ENCODE peak calls at places on chromosomes 3 and 15, in six cellular contexts. O is SK-N-SH, R is naive B cell, P is hepatocyte, N is left lung, L is NB4. U is an unnamed sample.

GRCh38 chr3:17742092-17742836 is at the start of gene TBC1D5:
- DNase-seq in R (peak; percentile 93), N (peak; percentile 99), P (peak; percentile 99), O (peak; percentile 87), L (peak; percentile 98), U (peak; percentile 98)

GRCh38 chr3:94420941-94421340 is 358.1 kb downstream of the NSUN3 start:
- DNase-seq in N (no peak), O (no peak), P (no peak), L (no peak), R (no peak), U (no peak)

GRCh38 chr3:158794936-158795518 is 6.8 kb upstream of the MFSD1 start:
- DNase-seq in N (no peak), P (peak; percentile 54), L (peak; percentile 65), O (peak; percentile 20), R (no peak), U (peak; percentile 35)

GRCh38 chr15:77749236-77749997 is 116.7 kb upstream of the LINGO1 start:
- DNase-seq in P (no peak), O (no peak), L (peak; percentile 21), R (no peak), N (peak; percentile 39), U (no peak)

GRCh38 chr3:44468572-44469520 is 8.6 kb downstream of the ZNF445 start:
- DNase-seq in O (no peak), R (no peak), L (peak; percentile 22), P (no peak), N (no peak), U (no peak)

GRCh38 chr3:13492976-13493866 is 13.1 kb downstream of the HDAC11 start:
- DNase-seq in P (no peak), N (no peak), L (no peak), R (no peak), O (no peak), U (no peak)

GRCh38 chr3:149452036-149452435 is 22.5 kb upstream of the TM4SF4 start:
- DNase-seq in P (no peak), L (no peak), O (no peak), R (no peak), N (peak; percentile 22), U (no peak)

GRCh38 chr3:60363817-60364216 is 887.4 kb downstream of the FHIT start:
- DNase-seq in O (no peak), N (no peak), L (no peak), R (no peak), P (no peak), U (peak; percentile 3)

GRCh38 chr3:188807002-188807401 is 364.8 kb upstream of the TPRG1 start:
- DNase-seq in R (no peak), P (no peak), O (no peak), L (no peak), N (no peak), U (no peak)

GRCh38 chr3:78919021-78919755 is 848.6 kb downstream of the ROBO1 start:
- DNase-seq in R (no peak), L (no peak), P (peak; percentile 64), O (no peak), N (no peak), U (no peak)

GRCh38 chr15:96177279-96177678 is 153.2 kb upstream of the NR2F2 start:
- DNase-seq in L (no peak), N (no peak), R (no peak), O (no peak), P (no peak), U (no peak)

GRCh38 chr15:73771380-73772095 is 18.4 kb upstream of the INSYN1 start:
- DNase-seq in N (no peak), P (no peak), O (no peak), R (no peak), L (no peak), U (no peak)

GRCh38 chr3:138729279-138729678 is 105.4 kb downstream of the PIK3CB start:
- DNase-seq in R (no peak), O (no peak), N (no peak), L (no peak), P (no peak), U (no peak)

GRCh38 chr15:70252056-70252935 is 154.6 kb upstream of the TLE3 start:
- DNase-seq in L (no peak), R (no peak), O (peak; percentile 70), N (no peak), P (no peak), U (peak; percentile 36)

GRCh38 chr3:53046171-53047170 is 598 bp upstream of the SFMBT1 start:
- DNase-seq in L (peak; percentile 51), O (peak; percentile 87), N (peak; percentile 88), R (peak; percentile 81), P (peak; percentile 72), U (peak; percentile 48)

GRCh38 chr3:82739390-82739789 is 977.9 kb upstream of the GBE1 start:
- DNase-seq in R (no peak), L (no peak), O (no peak), P (no peak), N (no peak), U (no peak)

GRCh38 chr3:24145481-24145880 is 200.4 kb downstream of the NR1D2 start:
- DNase-seq in O (no peak), R (no peak), N (no peak), P (no peak), L (no peak), U (peak; percentile 28)

GRCh38 chr3:190101320-190102117 is 19.2 kb downstream of the P3H2 start:
- DNase-seq in L (no peak), R (no peak), P (no peak), N (no peak), O (no peak), U (no peak)

GRCh38 chr3:14537590-14538450 is 2.3 kb downstream of the GRIP2 start:
- DNase-seq in R (no peak), N (no peak), L (peak; percentile 41), P (no peak), O (peak; percentile 75), U (no peak)

GRCh38 chr15:60096157-60096556 is 92.0 kb downstream of the FOXB1 start:
- DNase-seq in N (no peak), L (no peak), P (no peak), R (no peak), O (no peak), U (no peak)

GRCh38 chr3:126971891-126972351 is 11.0 kb upstream of the PLXNA1 start:
- DNase-seq in R (no peak), P (no peak), L (peak; percentile 39), O (peak; percentile 83), N (peak; percentile 78), U (no peak)

GRCh38 chr15:40115670-40116093 is 7.0 kb upstream of the BMF start:
- DNase-seq in O (no peak), N (peak; percentile 87), P (no peak), L (peak; percentile 97), R (peak; percentile 82), U (no peak)

GRCh38 chr15:45378149-45378912 is at the start of gene GATM:
- DNase-seq in R (peak; percentile 70), N (peak; percentile 91), L (peak; percentile 38), O (peak; percentile 93), P (peak; percentile 91), U (peak; percentile 76)

GRCh38 chr15:90763700-90764099 is 46.6 kb downstream of the BLM start:
- DNase-seq in R (no peak), L (no peak), O (no peak), N (no peak), P (no peak), U (no peak)

GRCh38 chr3:187567026-187567425 is 103.2 kb downstream of the SST start:
- DNase-seq in L (no peak), P (no peak), R (no peak), O (no peak), N (no peak), U (no peak)

GRCh38 chr3:45473841-45474240 is 85.5 kb downstream of the LARS2 start:
- DNase-seq in P (no peak), O (no peak), R (no peak), L (no peak), N (no peak), U (no peak)

GRCh38 chr15:81108427-81108826 is 25.6 kb upstream of the CFAP161 start:
- DNase-seq in P (no peak), L (peak; percentile 25), R (no peak), N (no peak), O (peak; percentile 29), U (no peak)

GRCh38 chr3:33273628-33274027 is 3.6 kb upstream of the FBXL2 start:
- DNase-seq in R (no peak), L (no peak), N (no peak), P (no peak), O (no peak), U (no peak)

GRCh38 chr3:140686948-140687347 is 9.1 kb downstream of the TRIM42 start:
- DNase-seq in O (no peak), R (no peak), P (no peak), L (no peak), N (no peak), U (no peak)

GRCh38 chr3:14431928-14432834 is 29.8 kb downstream of the SLC6A6 start:
- DNase-seq in R (peak; percentile 91), L (peak; percentile 96), O (peak; percentile 77), P (peak; percentile 93), N (peak; percentile 98), U (peak; percentile 96)

GRCh38 chr3:11391930-11392688 is 119.9 kb downstream of the ATG7 start:
- DNase-seq in N (no peak), R (no peak), P (no peak), O (peak; percentile 70), L (no peak), U (no peak)

GRCh38 chr3:185820973-185821758 is 3.7 kb downstream of the IGF2BP2 start:
- DNase-seq in P (peak; percentile 32), O (peak; percentile 18), R (no peak), L (no peak), N (no peak), U (no peak)

GRCh38 chr15:77497942-77498361 is 77.3 kb downstream of the HMG20A start:
- DNase-seq in L (no peak), N (no peak), P (peak; percentile 42), O (peak; percentile 43), R (no peak), U (no peak)

GRCh38 chr3:52406231-52406661 is 38.7 kb downstream of the SEMA3G start:
- DNase-seq in N (no peak), P (no peak), L (no peak), O (no peak), R (no peak), U (peak; percentile 43)

GRCh38 chr15:77295446-77295845 is 124.5 kb downstream of the PEAK1 start:
- DNase-seq in L (no peak), N (no peak), O (no peak), P (no peak), R (no peak), U (no peak)

GRCh38 chr3:129534428-129535027 is 6.1 kb downstream of the RHO start:
- DNase-seq in N (peak; percentile 10), L (no peak), O (no peak), R (no peak), P (peak; percentile 41), U (no peak)